ENCODE peak calls at places on chromosome 21, in four cellular contexts. I, K, H and L are unnamed samples.

GRCh38 chr21:38990424-38990794 is 184.7 kb downstream of the ETS2 start:
- DNase-seq in K (peak; percentile 59), I (no peak), H (no peak), L (no peak)

GRCh38 chr21:23524685-23525084 is 2082.6 kb downstream of the MRPL39 start:
- DNase-seq in I (no peak), H (no peak), K (no peak), L (no peak)

GRCh38 chr21:33286600-33287456 is 20.7 kb downstream of the IL10RB start:
- DNase-seq in I (no peak), H (no peak), K (no peak), L (no peak)

GRCh38 chr21:25107708-25108107 is 499.6 kb downstream of the MRPL39 start:
- DNase-seq in I (no peak), H (no peak), K (no peak), L (no peak)

GRCh38 chr21:28856588-28857250 is 136.0 kb downstream of the LTN1 start:
- DNase-seq in I (no peak), K (no peak), H (no peak), L (no peak)

GRCh38 chr21:42567861-42568260 is 54.2 kb downstream of the SLC37A1 start:
- DNase-seq in I (no peak), H (peak; percentile 37), K (no peak), L (no peak)

GRCh38 chr21:34670962-34671348 is 2.2 kb downstream of the CLIC6 start:
- DNase-seq in I (peak; percentile 52), K (no peak), H (no peak), L (no peak)

GRCh38 chr21:45976666-45977335 is 4.8 kb upstream of the COL6A1 start:
- DNase-seq in I (no peak), K (no peak), H (no peak), L (no peak)

GRCh38 chr21:38985423-38986378 is 180.0 kb downstream of the ETS2 start:
- DNase-seq in H (peak; percentile 72), I (peak; percentile 56), K (peak; percentile 91), L (no peak)

GRCh38 chr21:35658242-35658641 is 402.1 kb downstream of the SETD4 start:
- DNase-seq in H (no peak), I (no peak), K (no peak), L (no peak)

GRCh38 chr21:39125752-39126485 is 57.3 kb downstream of the PSMG1 start:
- DNase-seq in I (peak; percentile 40), K (no peak), H (peak; percentile 69), L (no peak)

GRCh38 chr21:42061195-42061865 is 9.8 kb upstream of the UMODL1 start:
- DNase-seq in I (peak; percentile 79), H (peak; percentile 88), K (peak; percentile 58), L (peak; percentile 68)

GRCh38 chr21:34046917-34047316 is 26.5 kb upstream of the MRPS6 start:
- DNase-seq in K (no peak), I (peak; percentile 54), H (no peak), L (no peak)

GRCh38 chr21:28705616-28706015 is 287.1 kb downstream of the LTN1 start:
- DNase-seq in H (no peak), K (no peak), I (no peak), L (no peak)

GRCh38 chr21:31158789-31159581 is 120.7 kb upstream of the KRTAP19-8 start:
- DNase-seq in H (no peak), I (peak; percentile 7), K (no peak), L (no peak)

GRCh38 chr21:26130249-26130896 is 40.2 kb downstream of the APP start:
- DNase-seq in I (no peak), K (no peak), H (no peak), L (no peak)

GRCh38 chr21:26127918-26128317 is 42.7 kb downstream of the APP start:
- DNase-seq in I (no peak), H (no peak), K (no peak), L (no peak)

GRCh38 chr21:26127073-26127814 is 43.3 kb downstream of the APP start:
- DNase-seq in I (no peak), H (no peak), K (no peak), L (no peak)

GRCh38 chr21:26135520-26135919 is 35.0 kb downstream of the APP start:
- DNase-seq in K (no peak), H (no peak), I (no peak), L (no peak)

GRCh38 chr21:26131554-26131953 is 39.0 kb downstream of the APP start:
- DNase-seq in I (no peak), H (no peak), K (no peak), L (no peak)
- TF ChIP-seq CTCF in I (no peak), H (no peak), K (no peak), L (no peak)

DNA sequence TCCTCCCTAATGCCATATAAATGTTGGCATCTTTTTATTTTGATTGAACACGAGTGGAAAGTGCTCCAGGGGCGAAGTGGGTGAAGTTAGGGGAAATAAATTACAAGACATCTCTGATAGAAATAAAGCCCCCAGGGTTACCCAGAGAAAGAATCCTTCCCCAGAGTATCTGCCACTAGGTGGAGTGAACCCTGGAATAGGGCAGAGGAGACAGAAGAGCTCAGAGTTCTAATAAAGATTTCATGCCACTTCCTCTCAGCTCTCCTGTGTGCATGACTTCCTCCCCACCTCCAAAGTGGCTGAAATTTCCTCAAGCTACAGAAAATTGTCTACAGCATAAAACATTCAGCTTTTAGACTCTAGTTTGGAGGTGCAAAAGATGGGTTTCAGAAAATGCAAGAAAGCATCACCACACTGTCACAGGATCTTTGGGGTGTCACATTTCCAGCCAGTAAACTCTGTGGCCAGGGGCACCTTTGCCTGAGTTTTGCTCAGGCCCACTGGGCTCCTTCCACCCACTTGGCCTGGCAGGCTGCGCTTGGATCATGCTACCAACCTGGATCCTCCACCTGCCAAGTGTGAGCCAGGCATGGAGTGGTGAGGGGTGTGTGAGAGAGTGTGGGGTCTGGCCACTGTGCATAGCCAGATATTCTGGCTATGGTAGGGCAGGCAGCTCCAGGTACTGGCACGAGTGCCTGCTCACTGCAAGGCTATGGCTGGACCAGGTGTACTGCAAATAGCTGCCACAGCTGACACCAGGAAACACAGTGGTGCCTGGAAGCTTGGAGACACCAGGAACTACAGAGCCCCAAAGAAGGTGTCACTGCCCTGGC is 208.8 kb upstream of the USP25 start:
- DNase-seq in I (no peak), H (no peak), K (no peak), L (no peak)
- TF ChIP-seq CTCF in I (no peak), H (no peak), K (no peak), L (peak; percentile 64)

GRCh38 chr21:44267655-44268142 is 6.0 kb upstream of the DNMT3L start:
- DNase-seq in K (peak; percentile 59), I (no peak), H (peak; percentile 71), L (peak; percentile 80)
- TF ChIP-seq CTCF in K (peak; percentile 11), I (peak; percentile 10), H (peak; percentile 45), L (peak; percentile 45)

GRCh38 chr21:15061284-15061683 is 3.5 kb downstream of the NRIP1 start:
- DNase-seq in K (no peak), H (no peak), I (no peak), L (no peak)

GRCh38 chr21:15061747-15062146 is 3.1 kb downstream of the NRIP1 start:
- DNase-seq in K (no peak), I (no peak), H (no peak), L (no peak)

GRCh38 chr21:15063081-15063820 is 1.5 kb downstream of the NRIP1 start:
- DNase-seq in I (peak; percentile 27), H (peak; percentile 53), K (no peak), L (no peak)

GRCh38 chr21:15063821-15064575 is 802 bp downstream of the NRIP1 start:
- DNase-seq in K (peak; percentile 89), H (peak; percentile 73), I (no peak), L (peak; percentile 94)

DNA sequence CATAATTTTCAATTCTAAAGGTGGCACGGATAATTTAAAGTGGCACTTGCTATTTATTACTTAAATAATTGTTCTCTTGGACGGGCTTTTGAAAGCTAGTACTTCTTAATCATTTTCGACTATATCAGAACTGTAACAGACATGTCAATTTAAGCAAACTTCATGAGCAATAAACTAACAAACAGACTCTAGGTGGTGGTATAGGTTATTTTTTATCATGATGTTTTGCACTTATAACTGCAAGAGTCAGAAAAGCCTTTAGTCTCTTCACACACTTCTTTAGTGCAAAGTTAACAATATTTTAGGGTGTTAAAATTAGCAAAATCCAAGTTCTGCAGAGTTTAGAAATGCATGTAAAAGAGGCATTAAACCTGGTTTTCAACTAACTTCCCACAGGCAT is 2.2 kb downstream of the NRIP1 start:
- DNase-seq in K (no peak), I (peak; percentile 42), H (no peak), L (no peak)
- TF ChIP-seq CTCF in K (no peak), I (no peak), H (peak; percentile 20), L (peak; percentile 71)

GRCh38 chr21:44878053-44878982 is 4.8 kb upstream of the PTTG1IP start:
- DNase-seq in I (no peak), H (peak; percentile 71), K (no peak), L (no peak)

GRCh38 chr21:44884059-44884458 is 10.6 kb upstream of the PTTG1IP start:
- DNase-seq in K (peak; percentile 49), I (no peak), H (no peak), L (no peak)

GRCh38 chr21:44883250-44883649 is 9.8 kb upstream of the PTTG1IP start:
- DNase-seq in K (peak; percentile 68), I (no peak), H (no peak), L (peak; percentile 86)

GRCh38 chr21:44881586-44881939 is 8.1 kb upstream of the PTTG1IP start:
- DNase-seq in I (no peak), K (no peak), H (no peak), L (peak; percentile 43)

DNA sequence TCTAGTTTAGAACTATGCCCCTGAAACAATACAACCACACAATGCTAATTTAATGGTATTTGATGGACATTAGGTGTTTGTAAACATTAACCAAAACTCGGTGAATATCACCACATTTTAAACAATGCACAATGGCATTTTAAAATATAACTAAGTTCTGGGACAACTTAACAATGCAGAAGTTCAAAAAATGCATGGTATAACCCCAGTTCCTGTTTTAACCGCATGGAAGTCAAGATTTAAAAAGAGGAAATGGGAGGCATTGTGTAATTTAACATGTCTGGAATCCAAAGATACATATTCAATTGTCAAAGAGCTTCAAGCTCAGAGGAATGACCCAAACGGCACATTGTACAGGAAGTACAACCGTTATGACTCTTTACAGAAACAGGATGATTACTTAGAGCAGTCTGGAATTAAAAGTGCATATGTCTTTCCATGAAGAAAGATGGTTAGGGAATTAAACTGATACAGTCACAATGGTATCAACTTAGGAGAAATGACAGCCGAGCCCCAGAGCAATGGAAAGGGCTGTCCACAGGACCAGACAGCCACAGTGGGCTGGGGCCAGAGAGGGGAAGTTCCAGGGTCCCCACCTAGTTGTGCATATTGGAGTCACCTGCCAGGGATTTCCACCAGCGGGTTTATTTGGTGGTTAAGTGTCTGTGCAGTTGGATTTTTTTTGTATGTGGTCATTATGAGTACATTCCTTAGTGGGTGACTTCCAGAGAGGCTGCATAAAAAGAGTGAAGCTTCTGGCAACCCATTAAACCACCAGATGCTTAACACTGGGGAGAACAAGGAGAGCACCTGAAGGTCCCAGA is 7.5 kb upstream of the PTTG1IP start:
- DNase-seq in I (no peak), H (no peak), K (no peak), L (peak; percentile 36)
- TF ChIP-seq CTCF in I (no peak), H (no peak), K (no peak), L (no peak)